ENCODE peak calls at places on chromosomes 5 and 9, in eight cellular contexts. F is lung, M is IMR-90, V is A549, I is right lobe of liver, T is astrocyte, C is prostate gland, Y is esophagus squamous epithelium. X is an unnamed sample. For H3K4me1, the result is how much of the 10 kb centered on the place peaks cover.

GRCh38 chr9:3012245-3012644 is 168.3 kb upstream of the PUM3 start:
- DNase-seq in F (no peak), M (no peak), V (no peak), I (no peak), T (no peak), C (no peak), Y (no peak), X (no peak)

GRCh38 chr9:35035851-35036701 is 36.3 kb downstream of the VCP start:
- DNase-seq in F (peak), M (peak), V (no peak), I (peak), T (no peak), C (no peak), Y (no peak), X (no peak)

GRCh38 chr5:64207978-64208377 is 42.3 kb downstream of the RNF180 start:
- DNase-seq in F (no peak), M (peak), V (no peak), I (no peak), T (peak), C (no peak), Y (no peak), X (no peak)

GRCh38 chr5:126228934-126229333 is 194.3 kb upstream of the GRAMD2B start:
- DNase-seq in F (no peak), M (no peak), V (no peak), I (no peak), T (no peak), C (no peak), Y (no peak), X (no peak)

GRCh38 chr9:75788006-75788634 is 102.4 kb upstream of the PCSK5 start:
- DNase-seq in F (no peak), M (no peak), V (no peak), I (no peak), T (peak), C (no peak), Y (no peak), X (no peak)

GRCh38 chr5:143177263-143177994 is 226.1 kb downstream of the NR3C1 start:
- DNase-seq in F (no peak), M (peak), V (peak), I (no peak), T (peak), C (peak), Y (no peak), X (peak)

GRCh38 chr5:81675420-81675819 is 75.5 kb downstream of the SSBP2 start:
- DNase-seq in F (no peak), M (no peak), V (no peak), I (no peak), T (no peak), C (no peak), Y (no peak), X (no peak)

GRCh38 chr9:27945386-27945785 is 372.1 kb upstream of the C9orf72 start:
- DNase-seq in F (no peak), M (no peak), V (no peak), I (no peak), T (peak), C (no peak), Y (no peak), X (no peak)

GRCh38 chr5:115209279-115209678 is 39.6 kb upstream of the TRIM36 start:
- DNase-seq in F (peak), M (peak), V (no peak), I (no peak), T (peak), C (no peak), Y (peak), X (no peak)

GRCh38 chr5:127400946-127401670 is 110.5 kb downstream of the MEGF10 start:
- DNase-seq in F (no peak), M (no peak), V (no peak), I (no peak), T (peak), C (no peak), Y (no peak), X (no peak)

GRCh38 chr5:123813937-123814624 is 302.1 kb downstream of the CSNK1G3 start:
- DNase-seq in F (no peak), M (peak), V (no peak), I (no peak), T (peak), C (no peak), Y (no peak), X (no peak)

GRCh38 chr9:35733109-35733541 is 659 bp downstream of the CREB3 start:
- DNase-seq in F (peak), M (peak), V (peak), I (no peak), T (peak), C (peak), Y (no peak), X (no peak)

GRCh38 chr5:95822408-95823240 is at the start of gene GLRX:
- DNase-seq in F (peak), M (peak), V (peak), I (peak), T (peak), C (peak), Y (peak), X (peak)

GRCh38 chr5:157186309-157187045 is 5.8 kb downstream of the ITK start:
- DNase-seq in F (no peak), M (no peak), V (no peak), I (no peak), T (no peak), C (no peak), Y (no peak), X (no peak)

GRCh38 chr9:128002959-128003358 is 22.2 kb upstream of the EEIG1 start:
- DNase-seq in F (no peak), M (no peak), V (no peak), I (no peak), T (no peak), C (no peak), Y (no peak), X (no peak)

GRCh38 chr9:98091735-98092632 is 27.0 kb downstream of the TRIM14 start:
- DNase-seq in F (no peak), M (peak), V (no peak), I (no peak), T (no peak), C (no peak), Y (no peak), X (no peak)

GRCh38 chr5:119036101-119036762 is 34.7 kb upstream of the DMXL1 start:
- DNase-seq in F (no peak), M (peak), V (peak), I (no peak), T (peak), C (no peak), Y (no peak), X (no peak)

GRCh38 chr5:66239034-66239433 is 94.9 kb downstream of the SREK1 start:
- DNase-seq in F (no peak), M (no peak), V (peak), I (no peak), T (no peak), C (no peak), Y (no peak), X (no peak)

GRCh38 chr9:15469406-15469805 is 41.4 kb downstream of the PSIP1 start:
- DNase-seq in F (no peak), M (peak), V (no peak), I (no peak), T (peak), C (no peak), Y (no peak), X (no peak)

GRCh38 chr5:137218896-137219295 is 280.2 kb downstream of the SPOCK1 start:
- DNase-seq in F (no peak), M (no peak), V (no peak), I (no peak), T (peak), C (peak), Y (no peak), X (no peak)

GRCh38 chr9:92734931-92735906 is 29.4 kb downstream of the BICD2 start:
- DNase-seq in F (no peak), M (no peak), V (no peak), I (no peak), T (no peak), C (no peak), Y (no peak), X (no peak)

GRCh38 chr9:69502671-69503301 is 169.4 kb downstream of the APBA1 start:
- DNase-seq in F (no peak), M (peak), V (no peak), I (no peak), T (peak), C (no peak), Y (no peak), X (no peak)

GRCh38 chr9:38036359-38037084 is 32.5 kb downstream of the SHB start:
- DNase-seq in F (no peak), M (peak), V (peak), I (no peak), T (peak), C (peak), Y (no peak), X (no peak)

GRCh38 chr5:123047706-123048105 is 11.2 kb upstream of the PPIC start:
- DNase-seq in F (no peak), M (peak), V (no peak), I (no peak), T (peak), C (no peak), Y (no peak), X (no peak)

GRCh38 chr5:143405063-143405746 is 1.7 kb upstream of the NR3C1 start:
- DNase-seq in F (peak), M (peak), V (peak), I (peak), T (peak), C (peak), Y (peak), X (peak)

GRCh38 chr9:15221746-15222145 is 85.3 kb downstream of the TTC39B start:
- DNase-seq in F (no peak), M (no peak), V (no peak), I (no peak), T (no peak), C (no peak), Y (no peak), X (no peak)

GRCh38 chr9:133873006-133873780 is 118.9 kb downstream of the VAV2 start:
- DNase-seq in F (no peak), M (no peak), V (no peak), I (no peak), T (no peak), C (no peak), Y (no peak), X (no peak)

GRCh38 chr9:117938896-117939295 is 234.7 kb downstream of the TLR4 start:
- DNase-seq in F (no peak), M (no peak), V (no peak), I (no peak), T (no peak), C (no peak), Y (no peak), X (no peak)

GRCh38 chr5:84255318-84255717 is 129.4 kb downstream of the EDIL3 start:
- DNase-seq in F (no peak), M (peak), V (no peak), I (no peak), T (peak), C (no peak), Y (no peak), X (no peak)

GRCh38 chr9:92709240-92709639 is 39.3 kb upstream of the IPPK start:
- DNase-seq in F (no peak), M (no peak), V (no peak), I (no peak), T (no peak), C (no peak), Y (no peak), X (no peak)

DNA sequence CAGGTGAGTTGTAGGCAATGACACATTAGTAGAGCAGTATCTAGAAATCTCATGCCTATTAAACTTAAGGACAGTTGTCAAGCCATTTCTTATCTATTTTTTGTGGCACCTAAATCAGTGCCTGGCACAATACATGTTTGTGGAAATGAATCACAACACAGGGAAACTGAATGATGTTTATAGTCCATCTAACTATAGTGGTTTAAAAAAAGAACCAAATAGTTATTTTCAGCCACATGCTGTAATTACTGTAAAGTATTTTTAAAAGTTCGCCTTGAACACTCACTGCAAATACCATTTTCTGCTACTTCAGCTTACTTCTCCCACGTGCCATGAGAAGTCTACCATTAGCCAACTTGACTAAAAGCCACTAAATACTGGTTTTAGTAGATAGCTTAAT is 21.9 kb downstream of the FNBP1 start:
- DNase-seq in F (no peak), M (no peak), V (no peak), I (no peak), T (no peak), C (no peak), Y (no peak), X (no peak)
- H3K4me1 ChIP-seq in F (under half), M (under half), V (under half), I (under half), T (under half), C (under half), Y (under half), X (half or more)

GRCh38 chr5:9546973-9547947 is 1.4 kb upstream of the SEMA5A start:
- DNase-seq in F (peak), M (peak), V (no peak), I (no peak), T (peak), C (peak), Y (no peak), X (no peak)
- H3K27ac ChIP-seq in F (peak), M (peak), V (no peak), I (no peak), T (peak), C (peak), Y (peak), X (peak)

GRCh38 chr9:125380406-125380805 is 118.8 kb downstream of the GAPVD1 start:
- DNase-seq in F (no peak), M (peak), V (no peak), I (no peak), T (no peak), C (no peak), Y (no peak), X (no peak)

GRCh38 chr9:125377584-125378250 is 116.1 kb downstream of the GAPVD1 start:
- DNase-seq in F (no peak), M (no peak), V (no peak), I (no peak), T (no peak), C (no peak), Y (no peak), X (no peak)

GRCh38 chr9:125376261-125377226 is 114.9 kb downstream of the GAPVD1 start:
- DNase-seq in F (no peak), M (no peak), V (no peak), I (no peak), T (no peak), C (no peak), Y (no peak), X (no peak)

GRCh38 chr9:125375820-125376219 is 114.2 kb downstream of the GAPVD1 start:
- DNase-seq in F (no peak), M (no peak), V (no peak), I (no peak), T (no peak), C (no peak), Y (no peak), X (no peak)

DNA sequence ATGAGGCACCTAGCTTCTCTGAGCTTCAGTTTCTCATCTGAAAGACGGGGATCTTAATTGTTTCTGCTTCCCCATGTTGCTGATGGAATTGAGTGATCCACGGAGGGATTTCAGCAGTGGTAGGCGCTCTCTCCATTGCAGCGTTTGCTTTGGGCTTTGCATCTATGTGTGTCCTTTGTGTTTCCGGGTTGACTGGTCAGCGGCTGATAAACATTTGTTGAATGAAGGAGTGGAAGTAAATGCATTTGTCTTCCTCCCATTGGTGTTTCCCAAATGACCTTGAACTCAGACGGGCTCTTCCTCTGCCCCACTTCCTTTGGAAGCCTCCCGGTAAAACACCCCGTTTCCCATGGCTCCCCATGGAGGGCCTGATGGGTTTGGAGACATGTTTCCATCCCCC is 117.2 kb downstream of the GAPVD1 start:
- DNase-seq in F (no peak), M (no peak), V (no peak), I (no peak), T (no peak), C (no peak), Y (no peak), X (no peak)
- H3K4me3 ChIP-seq in F (no peak), M (no peak), V (no peak), I (no peak), T (no peak), C (no peak), Y (no peak), X (no peak)

DNA sequence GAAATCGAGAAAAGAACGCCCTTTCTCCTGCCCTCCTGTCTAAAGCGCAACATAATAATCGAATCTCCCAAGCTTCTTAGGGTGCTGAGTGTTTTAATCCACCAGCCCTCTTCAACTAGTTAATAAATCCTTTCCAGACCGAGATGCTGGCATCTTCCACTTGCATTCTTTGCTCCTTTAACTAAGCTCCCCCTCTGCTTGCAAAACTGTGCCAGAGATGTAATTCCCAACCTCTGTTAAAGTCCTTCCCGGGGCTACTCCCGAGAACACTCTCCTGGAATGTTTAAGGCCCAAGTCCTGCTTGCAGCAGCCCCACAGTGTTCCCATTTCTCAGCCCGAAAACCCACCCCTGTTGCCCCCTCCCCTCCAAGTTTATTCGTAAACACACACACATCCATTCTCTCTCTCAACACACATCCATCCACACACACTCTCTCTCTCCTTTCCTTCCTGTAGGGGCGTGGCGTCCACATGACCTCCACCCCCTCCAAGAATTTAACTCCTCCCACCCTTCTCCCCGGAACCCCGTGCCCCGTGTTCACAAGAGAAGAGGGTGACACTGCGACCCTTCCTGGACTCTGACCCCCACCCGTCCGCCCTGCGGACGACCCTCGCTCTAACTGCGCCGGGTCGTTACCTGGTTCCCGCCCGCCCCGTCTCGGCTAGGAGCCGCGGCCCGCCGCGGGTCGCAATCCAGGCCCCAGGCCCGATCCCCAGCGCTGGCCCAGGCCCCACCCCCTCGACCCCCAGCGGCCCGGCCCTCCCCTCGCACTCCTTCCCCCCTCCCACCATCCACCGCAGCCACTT is 7.0 kb upstream of the MGAT1 start:
- DNase-seq in F (peak), M (peak), V (peak), I (peak), T (peak), C (peak), Y (peak), X (peak)
- H3K4me1 ChIP-seq in F (under half), M (under half), V (under half), I (under half), T (under half), C (under half), Y (half or more), X (half or more)

GRCh38 chr9:115132648-115133047 is 14.7 kb upstream of the TNC start:
- DNase-seq in F (no peak), M (peak), V (no peak), I (no peak), T (no peak), C (no peak), Y (no peak), X (no peak)

GRCh38 chr9:115122937-115123336 is 5.0 kb upstream of the TNC start:
- DNase-seq in F (no peak), M (no peak), V (no peak), I (no peak), T (no peak), C (no peak), Y (no peak), X (no peak)

GRCh38 chr9:115126406-115126805 is 8.4 kb upstream of the TNC start:
- DNase-seq in F (no peak), M (no peak), V (no peak), I (no peak), T (no peak), C (no peak), Y (no peak), X (no peak)

GRCh38 chr9:115127191-115127817 is 9.3 kb upstream of the TNC start:
- DNase-seq in F (no peak), M (peak), V (no peak), I (no peak), T (peak), C (no peak), Y (no peak), X (no peak)
- H3K27ac ChIP-seq in F (no peak), M (no peak), V (no peak), I (no peak), T (peak), C (no peak), Y (peak), X (no peak)

DNA sequence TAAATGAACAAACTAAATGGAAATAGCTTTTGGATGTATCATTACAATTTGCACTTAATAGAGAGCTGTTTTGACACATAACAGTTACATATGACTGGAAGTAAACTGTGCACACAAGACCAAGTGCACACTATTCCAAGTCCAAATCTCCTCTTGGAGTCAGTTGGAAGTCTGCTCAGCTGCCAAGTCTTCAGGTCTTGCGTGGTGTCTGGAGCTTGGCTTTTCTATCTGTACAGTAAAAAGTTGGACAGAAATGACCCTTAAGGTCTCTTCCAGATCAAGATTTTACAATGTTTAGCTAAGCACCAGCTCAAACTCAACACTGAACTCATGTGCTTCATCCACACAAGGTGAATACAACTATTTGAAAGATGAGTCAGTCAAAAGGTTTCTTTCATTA is 456.9 kb downstream of the RASEF start:
- DNase-seq in F (no peak), M (no peak), V (no peak), I (no peak), T (no peak), C (no peak), Y (no peak), X (no peak)
- H3K4me3 ChIP-seq in F (no peak), M (no peak), V (no peak), I (no peak), T (no peak), C (no peak), Y (no peak), X (no peak)

GRCh38 chr9:121589961-121590360 is 61.5 kb upstream of the DAB2IP start:
- DNase-seq in F (no peak), M (no peak), V (no peak), I (no peak), T (no peak), C (no peak), Y (no peak), X (no peak)
- H3K4me1 ChIP-seq in F (under half), M (under half), V (under half), I (under half), T (under half), C (under half), Y (under half), X (under half)